ENCODE peak calls at places on chromosome 13, in five cellular contexts. I is thoracic aorta, S is left ventricle myocardium inferior, R is tibial nerve, H is PC-9. E is an unnamed sample.

GRCh38 chr13:30222253-30222652 is 85.1 kb downstream of the KATNAL1 start:
- DNase-seq in I (no peak), S (no peak), R (no peak), H (no peak), E (no peak)

GRCh38 chr13:51249254-51249653 is 27.1 kb downstream of the FAM124A start:
- DNase-seq in I (no peak), S (no peak), R (no peak), H (no peak), E (no peak)

GRCh38 chr13:51894239-51894638 is 32.5 kb downstream of the CCDC70 start:
- DNase-seq in I (no peak), S (no peak), R (no peak), H (no peak), E (no peak)

GRCh38 chr13:73602295-73602694 is 531.9 kb downstream of the KLF12 start:
- DNase-seq in I (no peak), S (no peak), R (no peak), H (no peak), E (no peak)

GRCh38 chr13:93305886-93306285 is 79.3 kb downstream of the GPC6 start:
- DNase-seq in I (no peak), S (no peak), R (no peak), H (no peak), E (no peak)

GRCh38 chr13:23753523-23753922 is 135.7 kb downstream of the MIPEP start:
- DNase-seq in I (no peak), S (no peak), R (no peak), H (peak), E (no peak)

GRCh38 chr13:70310720-70311119 is 202.5 kb upstream of the KLHL1 start:
- DNase-seq in I (no peak), S (no peak), R (no peak), H (no peak), E (no peak)

GRCh38 chr13:94711561-94712286 is 621 bp downstream of the SOX21 start:
- DNase-seq in I (no peak), S (no peak), R (no peak), H (no peak), E (no peak)

GRCh38 chr13:110230661-110231347 is 76.2 kb downstream of the COL4A1 start:
- DNase-seq in I (no peak), S (no peak), R (no peak), H (peak), E (peak)

GRCh38 chr13:69796256-69796655 is 311.4 kb upstream of the ATXN8OS start:
- DNase-seq in I (no peak), S (no peak), R (no peak), H (no peak), E (no peak)

GRCh38 chr13:26168835-26169234 is 53.3 kb downstream of the RNF6 start:
- DNase-seq in I (no peak), S (no peak), R (no peak), H (no peak), E (no peak)
- H3K27ac ChIP-seq in I (no peak), S (no peak), R (no peak), H (no peak), E (no peak)

DNA sequence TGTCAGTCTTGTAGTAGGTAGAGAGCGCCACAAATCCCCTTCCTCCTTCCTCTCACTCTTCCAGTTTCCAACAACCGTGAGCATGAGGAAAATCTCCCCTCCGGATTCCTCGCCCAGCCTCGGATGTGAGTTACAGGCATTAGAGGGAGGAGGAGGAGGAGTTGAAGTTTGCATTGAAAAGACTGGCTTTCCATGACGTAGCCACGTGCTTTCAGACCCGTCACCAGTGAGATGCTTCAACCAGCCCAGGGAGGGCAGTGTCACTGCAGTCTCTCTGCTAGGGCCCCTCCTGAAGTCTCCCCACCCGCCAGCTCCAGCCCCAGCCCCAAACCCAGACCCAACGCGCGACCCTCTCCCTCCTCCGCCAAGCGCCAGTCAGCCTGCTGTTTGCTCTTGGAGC is 444 bp upstream of the FGF14 start:
- DNase-seq in I (no peak), S (peak), R (no peak), H (no peak), E (no peak)
- H3K4me3 ChIP-seq in I (peak), S (peak), R (peak), H (no peak), E (peak)

DNA sequence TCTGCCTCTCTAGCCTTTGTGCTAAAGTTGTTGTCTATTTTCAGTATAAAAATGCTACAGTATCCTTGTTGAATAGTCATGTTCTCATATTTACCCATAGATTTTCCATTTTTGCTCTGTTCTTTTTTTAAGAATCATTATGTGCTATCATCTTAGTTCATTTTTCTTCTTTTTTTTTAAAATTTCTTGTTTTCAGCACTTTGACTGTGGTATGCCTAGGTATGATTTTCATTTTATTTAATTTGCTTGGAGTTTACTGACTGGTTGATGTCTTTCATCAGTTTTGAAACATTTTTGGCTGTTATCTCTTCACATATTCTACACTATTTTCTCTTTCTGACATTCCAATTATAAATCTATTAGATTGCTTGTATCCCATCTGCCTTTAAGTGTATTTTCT is 192.9 kb downstream of the PDS5B start:
- DNase-seq in I (no peak), S (no peak), R (no peak), H (no peak), E (no peak)
- H3K27ac ChIP-seq in I (no peak), S (no peak), R (no peak), H (no peak), E (no peak)

GRCh38 chr13:80341771-80342271 is 895 bp upstream of the SPRY2 start:
- DNase-seq in I (no peak), S (peak), R (peak), H (no peak), E (peak)
- H3K4me3 ChIP-seq in I (peak), S (peak), R (peak), H (peak), E (peak)

GRCh38 chr13:67231481-67231940 is 1.4 kb upstream of the PCDH9 start:
- DNase-seq in I (no peak), S (no peak), R (no peak), H (no peak), E (no peak)

GRCh38 chr13:67230243-67230773 is at the start of gene PCDH9:
- DNase-seq in I (peak), S (peak), R (peak), H (peak), E (peak)

GRCh38 chr13:67229438-67230242 is 496 bp downstream of the PCDH9 start:
- DNase-seq in I (no peak), S (no peak), R (peak), H (no peak), E (no peak)

GRCh38 chr13:67230774-67231480 is 791 bp upstream of the PCDH9 start:
- DNase-seq in I (no peak), S (peak), R (peak), H (peak), E (peak)

DNA sequence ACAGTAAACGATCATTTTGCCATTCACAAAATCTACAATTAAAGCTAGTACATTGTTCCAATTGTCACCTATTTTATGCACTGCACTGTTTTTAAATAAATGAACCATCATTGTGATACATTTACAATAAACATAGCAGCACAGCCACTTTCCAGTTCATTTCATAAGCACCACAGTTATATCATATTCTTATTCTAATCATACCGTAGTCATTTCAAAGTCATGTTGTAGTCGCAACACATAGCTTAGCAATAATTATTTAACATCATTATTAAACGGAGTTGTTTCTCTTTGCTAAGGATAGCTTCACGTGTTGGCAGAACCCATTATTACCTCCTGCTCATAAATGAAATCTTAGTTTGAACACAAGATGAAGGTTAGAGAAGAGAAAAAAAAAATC is 2.2 kb upstream of the PCDH9 start:
- DNase-seq in I (no peak), S (no peak), R (no peak), H (no peak), E (no peak)
- H3K27ac ChIP-seq in I (peak), S (peak), R (no peak), H (no peak), E (no peak)

GRCh38 chr13:61768175-61768574 is 352.5 kb upstream of the PCDH20 start:
- DNase-seq in I (no peak), S (no peak), R (no peak), H (no peak), E (no peak)
- H3K4me3 ChIP-seq in I (no peak), S (no peak), R (no peak), H (no peak), E (no peak)

GRCh38 chr13:46756977-46757376 is 40.0 kb downstream of the ESD start:
- DNase-seq in I (no peak), S (no peak), R (no peak), H (no peak), E (no peak)
- H3K27ac ChIP-seq in I (peak), S (no peak), R (no peak), H (no peak), E (no peak)

DNA sequence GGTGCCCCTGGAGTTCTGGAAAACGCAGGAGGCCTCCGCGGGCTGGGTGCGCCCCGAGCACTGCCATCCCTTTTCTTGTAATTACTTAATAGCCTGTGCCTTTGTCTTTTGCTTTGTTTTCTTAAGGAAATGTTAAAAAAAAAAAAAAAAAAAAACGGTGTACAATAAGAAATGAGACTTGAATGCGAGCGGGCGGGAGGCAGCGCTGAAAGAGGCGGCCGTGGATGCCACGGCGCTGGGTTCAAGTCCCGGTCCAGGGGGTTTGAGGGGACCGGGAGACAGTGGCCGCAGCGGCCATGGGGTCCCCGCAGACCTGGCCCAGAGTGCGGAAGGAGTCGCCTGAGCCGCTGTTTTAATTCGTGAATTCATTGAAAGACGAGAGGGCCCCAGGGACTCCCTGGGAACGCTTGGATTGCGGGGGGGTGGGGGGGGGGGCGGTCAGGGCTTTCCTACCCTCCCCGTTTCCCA is 349.1 kb upstream of the ARGLU1 start:
- DNase-seq in I (no peak), S (peak), R (no peak), H (no peak), E (no peak)
- H3K4me3 ChIP-seq in I (peak), S (peak), R (peak), H (no peak), E (peak)

GRCh38 chr13:99014391-99014988 is 36.6 kb upstream of the DOCK9 start:
- DNase-seq in I (no peak), S (no peak), R (no peak), H (no peak), E (no peak)
- H3K27ac ChIP-seq in I (no peak), S (no peak), R (no peak), H (no peak), E (no peak)

E was measured in coronary artery.